ENCODE peak calls at places on chromosomes 13 and 19, in eight cellular contexts. E is activated naive CD8-positive, alpha-beta T cell treated with anti-CD3 and anti-CD28 coated beads, Interleukin-2, amount 50 U/mL, for 24 hours; U is osteocyte; Y is mucosa of gallbladder; Z is neural progenitor cell; P is dermis microvascular lymphatic vessel endothelial cell; M is left ventricle myocardium superior; W is astrocyte of the cerebellum. X is an unnamed sample.

GRCh38 chr19:30596813-30597399 is 224.7 kb downstream of the ZNF536 start:
- DNase-seq in E (no peak), U (no peak), Y (no peak), Z (peak; percentile 68), P (no peak), M (no peak), W (no peak), X (no peak)

GRCh38 chr13:38563739-38564138 is 123.1 kb upstream of the FREM2 start:
- DNase-seq in E (no peak), U (no peak), Y (no peak), Z (no peak), P (no peak), M (no peak), W (no peak), X (no peak)

GRCh38 chr13:88022826-88023225 is 351.7 kb downstream of the SLITRK5 start:
- DNase-seq in E (no peak), U (no peak), Y (no peak), Z (no peak), P (no peak), M (no peak), W (no peak), X (no peak)

GRCh38 chr19:33214621-33215020 is 11.0 kb downstream of the SLC7A10 start:
- DNase-seq in E (no peak), U (no peak), Y (no peak), Z (peak; percentile 81), P (no peak), M (peak; percentile 9), W (no peak), X (no peak)

GRCh38 chr13:102517959-102518358 is 78.8 kb upstream of the TPP2 start:
- DNase-seq in E (no peak), U (no peak), Y (no peak), Z (no peak), P (no peak), M (no peak), W (no peak), X (no peak)

GRCh38 chr19:6262519-6262918 is 17.3 kb downstream of the MLLT1 start:
- DNase-seq in E (no peak), U (no peak), Y (no peak), Z (no peak), P (no peak), M (no peak), W (no peak), X (no peak)

GRCh38 chr13:27578121-27579030 is 42.0 kb downstream of the LNX2 start:
- DNase-seq in E (no peak), U (no peak), Y (no peak), Z (no peak), P (peak; percentile 53), M (no peak), W (no peak), X (no peak)

GRCh38 chr19:15426485-15427349 is 7.9 kb upstream of the AKAP8L start:
- DNase-seq in E (no peak), U (no peak), Y (no peak), Z (no peak), P (no peak), M (peak; percentile 28), W (no peak), X (no peak)

GRCh38 chr13:82878536-82878935 is 1003.7 kb downstream of the SLITRK1 start:
- DNase-seq in E (no peak), U (no peak), Y (no peak), Z (no peak), P (no peak), M (no peak), W (peak; percentile 11), X (no peak)

GRCh38 chr19:45852145-45852750 is 10.7 kb downstream of the SYMPK start:
- DNase-seq in E (no peak), U (no peak), Y (no peak), Z (no peak), P (no peak), M (no peak), W (no peak), X (no peak)

GRCh38 chr13:42821437-42821836 is 40.1 kb downstream of the FAM216B start:
- DNase-seq in E (no peak), U (no peak), Y (no peak), Z (no peak), P (peak; percentile 55), M (no peak), W (peak; percentile 77), X (no peak)

GRCh38 chr19:17863520-17864182 is 3.9 kb downstream of the RPL18A start:
- DNase-seq in E (no peak), U (no peak), Y (no peak), Z (no peak), P (no peak), M (no peak), W (no peak), X (no peak)

GRCh38 chr13:94198666-94199065 is 280.8 kb downstream of the DCT start:
- DNase-seq in E (no peak), U (no peak), Y (no peak), Z (no peak), P (peak; percentile 1), M (no peak), W (peak; percentile 27), X (no peak)

GRCh38 chr19:53467138-53467502 is 413 bp upstream of the ZNF813 start:
- DNase-seq in E (no peak), U (no peak), Y (peak; percentile 14), Z (no peak), P (no peak), M (peak; percentile 38), W (no peak), X (no peak)

GRCh38 chr19:18999896-19000620 is 33.3 kb downstream of the SUGP2 start:
- DNase-seq in E (no peak), U (no peak), Y (no peak), Z (peak; percentile 33), P (peak; percentile 39), M (no peak), W (no peak), X (no peak)

GRCh38 chr13:80430561-80430960 is 89.6 kb upstream of the SPRY2 start:
- DNase-seq in E (no peak), U (no peak), Y (no peak), Z (no peak), P (no peak), M (no peak), W (no peak), X (no peak)

GRCh38 chr19:7506385-7507328 is 9.2 kb upstream of the ZNF358 start:
- DNase-seq in E (peak; percentile 63), U (no peak), Y (peak; percentile 95), Z (peak; percentile 91), P (peak; percentile 69), M (peak; percentile 80), W (no peak), X (no peak)

GRCh38 chr19:52451241-52451640 is 2.1 kb upstream of the ZNF578 start:
- DNase-seq in E (no peak), U (no peak), Y (no peak), Z (no peak), P (no peak), M (no peak), W (no peak), X (no peak)

GRCh38 chr13:91264484-91264883 is 83.0 kb upstream of the MIR17HG start:
- DNase-seq in E (no peak), U (no peak), Y (no peak), Z (no peak), P (no peak), M (no peak), W (no peak), X (no peak)

GRCh38 chr13:30002577-30002976 is 152.2 kb upstream of the UBL3 start:
- DNase-seq in E (no peak), U (peak; percentile 13), Y (no peak), Z (no peak), P (no peak), M (no peak), W (peak; percentile 36), X (no peak)

GRCh38 chr19:38392707-38393308 is 4.3 kb downstream of the SPRED3 start:
- DNase-seq in E (no peak), U (no peak), Y (no peak), Z (no peak), P (no peak), M (no peak), W (no peak), X (no peak)

GRCh38 chr19:7349231-7349591 is 474 bp downstream of the ARHGEF18 start:
- DNase-seq in E (no peak), U (no peak), Y (no peak), Z (no peak), P (no peak), M (no peak), W (no peak), X (no peak)

X was measured in kidney epithelial cell.